ENCODE peak calls at places on chromosomes 6 and 20, in four cellular contexts. One of them, this sample, is unnamed.

GRCh38 chr6:129469070-129469662 is 240.8 kb downstream of the ARHGAP18 start:
- DNase-seq in activated T-cell treated with anti-CD3 and anti-CD28 coated beads, Interleukin-2, amount 50 U/mL, for 48 hours: no peak
- DNase-seq in T-cell: no peak
- DNase-seq in activated naive CD8-positive, alpha-beta T cell treated with anti-CD3 and anti-CD28 coated beads, Interleukin-2, amount 50 U/mL, for 24 hours: no peak
- DNase-seq in this sample: no peak

GRCh38 chr6:163663575-163663974 is 249.1 kb downstream of the QKI start:
- DNase-seq in activated T-cell treated with anti-CD3 and anti-CD28 coated beads, Interleukin-2, amount 50 U/mL, for 48 hours: no peak
- DNase-seq in activated naive CD8-positive, alpha-beta T cell treated with anti-CD3 and anti-CD28 coated beads, Interleukin-2, amount 50 U/mL, for 24 hours: no peak
- DNase-seq in T-cell: no peak
- DNase-seq in this sample: no peak

GRCh38 chr6:148926478-148926877 is 179.6 kb downstream of the UST start:
- DNase-seq in T-cell: no peak
- DNase-seq in activated naive CD8-positive, alpha-beta T cell treated with anti-CD3 and anti-CD28 coated beads, Interleukin-2, amount 50 U/mL, for 24 hours: no peak
- DNase-seq in activated T-cell treated with anti-CD3 and anti-CD28 coated beads, Interleukin-2, amount 50 U/mL, for 48 hours: no peak
- DNase-seq in this sample: no peak

GRCh38 chr6:41846666-41847237 is 48.4 kb downstream of the USP49 start:
- DNase-seq in activated T-cell treated with anti-CD3 and anti-CD28 coated beads, Interleukin-2, amount 50 U/mL, for 48 hours: peak
- DNase-seq in activated naive CD8-positive, alpha-beta T cell treated with anti-CD3 and anti-CD28 coated beads, Interleukin-2, amount 50 U/mL, for 24 hours: peak
- DNase-seq in T-cell: peak
- DNase-seq in this sample: peak

GRCh38 chr20:45111799-45112471 is 3.0 kb downstream of the WFDC5 start:
- DNase-seq in T-cell: no peak
- DNase-seq in activated naive CD8-positive, alpha-beta T cell treated with anti-CD3 and anti-CD28 coated beads, Interleukin-2, amount 50 U/mL, for 24 hours: no peak
- DNase-seq in activated T-cell treated with anti-CD3 and anti-CD28 coated beads, Interleukin-2, amount 50 U/mL, for 48 hours: no peak
- DNase-seq in this sample: no peak

GRCh38 chr6:160137130-160137988 is 15.7 kb downstream of the SLC22A1 start:
- DNase-seq in activated T-cell treated with anti-CD3 and anti-CD28 coated beads, Interleukin-2, amount 50 U/mL, for 48 hours: no peak
- DNase-seq in T-cell: no peak
- DNase-seq in activated naive CD8-positive, alpha-beta T cell treated with anti-CD3 and anti-CD28 coated beads, Interleukin-2, amount 50 U/mL, for 24 hours: no peak
- DNase-seq in this sample: no peak

GRCh38 chr6:68506911-68507310 is 128.2 kb upstream of the ADGRB3 start:
- DNase-seq in activated T-cell treated with anti-CD3 and anti-CD28 coated beads, Interleukin-2, amount 50 U/mL, for 48 hours: no peak
- DNase-seq in T-cell: no peak
- DNase-seq in activated naive CD8-positive, alpha-beta T cell treated with anti-CD3 and anti-CD28 coated beads, Interleukin-2, amount 50 U/mL, for 24 hours: no peak
- DNase-seq in this sample: no peak

GRCh38 chr6:106629859-106630163 is 433 bp downstream of the QRSL1 start:
- DNase-seq in activated T-cell treated with anti-CD3 and anti-CD28 coated beads, Interleukin-2, amount 50 U/mL, for 48 hours: no peak
- DNase-seq in T-cell: no peak
- DNase-seq in activated naive CD8-positive, alpha-beta T cell treated with anti-CD3 and anti-CD28 coated beads, Interleukin-2, amount 50 U/mL, for 24 hours: no peak
- DNase-seq in this sample: no peak

GRCh38 chr6:30893001-30893591 is 8.8 kb downstream of the DDR1 start:
- DNase-seq in T-cell: no peak
- DNase-seq in activated naive CD8-positive, alpha-beta T cell treated with anti-CD3 and anti-CD28 coated beads, Interleukin-2, amount 50 U/mL, for 24 hours: no peak
- DNase-seq in activated T-cell treated with anti-CD3 and anti-CD28 coated beads, Interleukin-2, amount 50 U/mL, for 48 hours: no peak
- DNase-seq in this sample: no peak

GRCh38 chr20:48784273-48784641 is 43.5 kb downstream of the PREX1 start:
- DNase-seq in activated T-cell treated with anti-CD3 and anti-CD28 coated beads, Interleukin-2, amount 50 U/mL, for 48 hours: no peak
- DNase-seq in activated naive CD8-positive, alpha-beta T cell treated with anti-CD3 and anti-CD28 coated beads, Interleukin-2, amount 50 U/mL, for 24 hours: no peak
- DNase-seq in T-cell: no peak
- DNase-seq in this sample: no peak

GRCh38 chr6:169141706-169142705 is 111.6 kb downstream of the THBS2 start:
- DNase-seq in activated T-cell treated with anti-CD3 and anti-CD28 coated beads, Interleukin-2, amount 50 U/mL, for 48 hours: no peak
- DNase-seq in T-cell: no peak
- DNase-seq in activated naive CD8-positive, alpha-beta T cell treated with anti-CD3 and anti-CD28 coated beads, Interleukin-2, amount 50 U/mL, for 24 hours: no peak
- DNase-seq in this sample: peak

GRCh38 chr6:106300944-106301343 is 24.6 kb downstream of the ATG5 start:
- DNase-seq in T-cell: no peak
- DNase-seq in activated T-cell treated with anti-CD3 and anti-CD28 coated beads, Interleukin-2, amount 50 U/mL, for 48 hours: no peak
- DNase-seq in activated naive CD8-positive, alpha-beta T cell treated with anti-CD3 and anti-CD28 coated beads, Interleukin-2, amount 50 U/mL, for 24 hours: no peak
- DNase-seq in this sample: peak

GRCh38 chr6:36851632-36852031 is 12.4 kb upstream of the CPNE5 start:
- DNase-seq in T-cell: no peak
- DNase-seq in activated naive CD8-positive, alpha-beta T cell treated with anti-CD3 and anti-CD28 coated beads, Interleukin-2, amount 50 U/mL, for 24 hours: no peak
- DNase-seq in activated T-cell treated with anti-CD3 and anti-CD28 coated beads, Interleukin-2, amount 50 U/mL, for 48 hours: no peak
- DNase-seq in this sample: no peak

GRCh38 chr6:67345946-67346345 is 1289.1 kb upstream of the ADGRB3 start:
- DNase-seq in T-cell: no peak
- DNase-seq in activated T-cell treated with anti-CD3 and anti-CD28 coated beads, Interleukin-2, amount 50 U/mL, for 48 hours: no peak
- DNase-seq in activated naive CD8-positive, alpha-beta T cell treated with anti-CD3 and anti-CD28 coated beads, Interleukin-2, amount 50 U/mL, for 24 hours: no peak
- DNase-seq in this sample: no peak

GRCh38 chr6:35058827-35059522 is 82.2 kb downstream of the TCP11 start:
- DNase-seq in T-cell: no peak
- DNase-seq in activated T-cell treated with anti-CD3 and anti-CD28 coated beads, Interleukin-2, amount 50 U/mL, for 48 hours: no peak
- DNase-seq in activated naive CD8-positive, alpha-beta T cell treated with anti-CD3 and anti-CD28 coated beads, Interleukin-2, amount 50 U/mL, for 24 hours: no peak
- DNase-seq in this sample: no peak

GRCh38 chr6:411402-412145 is 20.0 kb downstream of the IRF4 start:
- DNase-seq in activated T-cell treated with anti-CD3 and anti-CD28 coated beads, Interleukin-2, amount 50 U/mL, for 48 hours: peak
- DNase-seq in activated naive CD8-positive, alpha-beta T cell treated with anti-CD3 and anti-CD28 coated beads, Interleukin-2, amount 50 U/mL, for 24 hours: no peak
- DNase-seq in T-cell: no peak
- DNase-seq in this sample: no peak

GRCh38 chr6:13190391-13190790 is 137.9 kb downstream of the TBC1D7 start:
- DNase-seq in activated naive CD8-positive, alpha-beta T cell treated with anti-CD3 and anti-CD28 coated beads, Interleukin-2, amount 50 U/mL, for 24 hours: no peak
- DNase-seq in activated T-cell treated with anti-CD3 and anti-CD28 coated beads, Interleukin-2, amount 50 U/mL, for 48 hours: no peak
- DNase-seq in T-cell: no peak
- DNase-seq in this sample: no peak

GRCh38 chr20:5947276-5947675 is 3.1 kb downstream of the TRMT6 start:
- DNase-seq in activated T-cell treated with anti-CD3 and anti-CD28 coated beads, Interleukin-2, amount 50 U/mL, for 48 hours: peak
- DNase-seq in activated naive CD8-positive, alpha-beta T cell treated with anti-CD3 and anti-CD28 coated beads, Interleukin-2, amount 50 U/mL, for 24 hours: peak
- DNase-seq in T-cell: no peak
- DNase-seq in this sample: no peak

GRCh38 chr6:157830354-157831017 is 7.4 kb downstream of the SNX9 start:
- DNase-seq in activated naive CD8-positive, alpha-beta T cell treated with anti-CD3 and anti-CD28 coated beads, Interleukin-2, amount 50 U/mL, for 24 hours: no peak
- DNase-seq in T-cell: no peak
- DNase-seq in activated T-cell treated with anti-CD3 and anti-CD28 coated beads, Interleukin-2, amount 50 U/mL, for 48 hours: no peak
- DNase-seq in this sample: peak

GRCh38 chr6:16333580-16333979 is 95.2 kb downstream of the GMPR start:
- DNase-seq in activated T-cell treated with anti-CD3 and anti-CD28 coated beads, Interleukin-2, amount 50 U/mL, for 48 hours: no peak
- DNase-seq in activated naive CD8-positive, alpha-beta T cell treated with anti-CD3 and anti-CD28 coated beads, Interleukin-2, amount 50 U/mL, for 24 hours: no peak
- DNase-seq in T-cell: no peak
- DNase-seq in this sample: no peak

GRCh38 chr6:145842693-145843546 is 28.3 kb upstream of the FBXO30 start:
- DNase-seq in T-cell: no peak
- DNase-seq in activated T-cell treated with anti-CD3 and anti-CD28 coated beads, Interleukin-2, amount 50 U/mL, for 48 hours: no peak
- DNase-seq in activated naive CD8-positive, alpha-beta T cell treated with anti-CD3 and anti-CD28 coated beads, Interleukin-2, amount 50 U/mL, for 24 hours: no peak
- DNase-seq in this sample: peak

GRCh38 chr20:36644032-36644712 is 1.8 kb downstream of the SLA2 start:
- DNase-seq in T-cell: peak
- DNase-seq in activated naive CD8-positive, alpha-beta T cell treated with anti-CD3 and anti-CD28 coated beads, Interleukin-2, amount 50 U/mL, for 24 hours: peak
- DNase-seq in activated T-cell treated with anti-CD3 and anti-CD28 coated beads, Interleukin-2, amount 50 U/mL, for 48 hours: peak
- DNase-seq in this sample: no peak

GRCh38 chr6:168367285-168367720 is 47.7 kb upstream of the DACT2 start:
- DNase-seq in T-cell: no peak
- DNase-seq in activated naive CD8-positive, alpha-beta T cell treated with anti-CD3 and anti-CD28 coated beads, Interleukin-2, amount 50 U/mL, for 24 hours: no peak
- DNase-seq in activated T-cell treated with anti-CD3 and anti-CD28 coated beads, Interleukin-2, amount 50 U/mL, for 48 hours: no peak
- DNase-seq in this sample: no peak

GRCh38 chr6:33802186-33803061 is 1.4 kb downstream of the MLN start:
- DNase-seq in T-cell: no peak
- DNase-seq in activated T-cell treated with anti-CD3 and anti-CD28 coated beads, Interleukin-2, amount 50 U/mL, for 48 hours: no peak
- DNase-seq in activated naive CD8-positive, alpha-beta T cell treated with anti-CD3 and anti-CD28 coated beads, Interleukin-2, amount 50 U/mL, for 24 hours: no peak
- DNase-seq in this sample: no peak

GRCh38 chr6:39610229-39610628 is 115.0 kb downstream of the KIF6 start:
- DNase-seq in activated naive CD8-positive, alpha-beta T cell treated with anti-CD3 and anti-CD28 coated beads, Interleukin-2, amount 50 U/mL, for 24 hours: no peak
- DNase-seq in T-cell: no peak
- DNase-seq in activated T-cell treated with anti-CD3 and anti-CD28 coated beads, Interleukin-2, amount 50 U/mL, for 48 hours: no peak
- DNase-seq in this sample: peak

GRCh38 chr6:46011241-46012085 is 4.2 kb downstream of the CLIC5 start:
- DNase-seq in activated naive CD8-positive, alpha-beta T cell treated with anti-CD3 and anti-CD28 coated beads, Interleukin-2, amount 50 U/mL, for 24 hours: peak
- DNase-seq in T-cell: peak
- DNase-seq in activated T-cell treated with anti-CD3 and anti-CD28 coated beads, Interleukin-2, amount 50 U/mL, for 48 hours: peak
- DNase-seq in this sample: no peak

GRCh38 chr20:51487525-51488279 is 54.8 kb downstream of the NFATC2 start:
- DNase-seq in activated T-cell treated with anti-CD3 and anti-CD28 coated beads, Interleukin-2, amount 50 U/mL, for 48 hours: no peak
- DNase-seq in T-cell: no peak
- DNase-seq in activated naive CD8-positive, alpha-beta T cell treated with anti-CD3 and anti-CD28 coated beads, Interleukin-2, amount 50 U/mL, for 24 hours: no peak
- DNase-seq in this sample: no peak

GRCh38 chr20:54090230-54091119 is 20.1 kb upstream of the BCAS1 start:
- DNase-seq in activated naive CD8-positive, alpha-beta T cell treated with anti-CD3 and anti-CD28 coated beads, Interleukin-2, amount 50 U/mL, for 24 hours: no peak
- DNase-seq in activated T-cell treated with anti-CD3 and anti-CD28 coated beads, Interleukin-2, amount 50 U/mL, for 48 hours: no peak
- DNase-seq in T-cell: no peak
- DNase-seq in this sample: no peak

GRCh38 chr6:164133095-164133494 is 718.6 kb downstream of the QKI start:
- DNase-seq in activated naive CD8-positive, alpha-beta T cell treated with anti-CD3 and anti-CD28 coated beads, Interleukin-2, amount 50 U/mL, for 24 hours: no peak
- DNase-seq in activated T-cell treated with anti-CD3 and anti-CD28 coated beads, Interleukin-2, amount 50 U/mL, for 48 hours: no peak
- DNase-seq in T-cell: no peak
- DNase-seq in this sample: no peak